ENCODE peak calls at places on chromosomes 7 and 10, in six cellular contexts. B is left lung, D is heart left ventricle, K is lower lobe of right lung, Z is GM13977, J is AG04450. T is an unnamed sample.

GRCh38 chr10:96718304-96718990 is 1.9 kb downstream of the PIK3AP1 start:
- DNase-seq in Z (no peak), K (no peak), J (no peak), B (no peak), D (no peak), T (no peak)

GRCh38 chr10:16761300-16761699 is 55.9 kb downstream of the RSU1 start:
- DNase-seq in K (no peak), J (no peak), Z (no peak), D (no peak), B (no peak), T (no peak)

GRCh38 chr7:74027683-74028320 is at the start of gene ELN:
- DNase-seq in J (no peak), Z (no peak), D (peak; percentile 87), B (peak; percentile 80), K (peak; percentile 72), T (no peak)

GRCh38 chr10:97861351-97861750 is 11.7 kb downstream of the GOLGA7B start:
- DNase-seq in D (no peak), K (no peak), Z (no peak), J (no peak), B (no peak), T (peak; percentile 14)

GRCh38 chr10:79178070-79178576 is 109.4 kb downstream of the ZMIZ1 start:
- DNase-seq in D (no peak), K (no peak), Z (no peak), B (peak; percentile 34), J (no peak), T (no peak)

GRCh38 chr10:3220853-3221252 is 48.3 kb upstream of the PITRM1 start:
- DNase-seq in J (no peak), K (no peak), D (no peak), B (no peak), Z (no peak), T (no peak)

GRCh38 chr7:150431839-150432658 is 18.4 kb upstream of the GIMAP8 start:
- DNase-seq in Z (no peak), B (no peak), K (no peak), J (no peak), D (no peak), T (no peak)

GRCh38 chr10:119831656-119832055 is 41.0 kb downstream of the MCMBP start:
- DNase-seq in J (no peak), K (no peak), B (no peak), Z (no peak), D (no peak), T (no peak)

GRCh38 chr10:124996127-124996853 is 54.4 kb downstream of the ZRANB1 start:
- DNase-seq in J (no peak), D (no peak), B (peak; percentile 65), Z (peak; percentile 11), K (peak; percentile 39), T (no peak)

GRCh38 chr10:130686680-130687300 is 550.6 kb downstream of the GLRX3 start:
- DNase-seq in J (no peak), Z (no peak), D (no peak), B (no peak), K (no peak), T (no peak)

GRCh38 chr7:21243265-21243664 is 184.6 kb upstream of the SP4 start:
- DNase-seq in D (no peak), K (no peak), J (no peak), B (no peak), Z (no peak), T (no peak)

GRCh38 chr7:19404912-19405329 is 259.7 kb upstream of the FERD3L start:
- DNase-seq in B (no peak), K (no peak), D (no peak), Z (no peak), J (peak; percentile 94), T (peak; percentile 97)

GRCh38 chr7:151453326-151453791 is 13.4 kb upstream of the CRYGN start:
- DNase-seq in J (no peak), D (no peak), B (no peak), Z (no peak), K (no peak), T (no peak)

GRCh38 chr10:58952162-58952561 is 224.3 kb upstream of the PHYHIPL start:
- DNase-seq in D (peak; percentile 21), K (no peak), B (no peak), Z (no peak), J (no peak), T (no peak)

GRCh38 chr7:51602321-51602720 is 285.7 kb upstream of the COBL start:
- DNase-seq in B (no peak), J (no peak), Z (no peak), K (no peak), D (no peak), T (no peak)

GRCh38 chr7:158266817-158267736 is 320.5 kb downstream of the PTPRN2 start:
- DNase-seq in B (peak; percentile 69), J (no peak), D (no peak), Z (no peak), K (no peak), T (no peak)

GRCh38 chr7:106071356-106071998 is 40.6 kb downstream of the SYPL1 start:
- DNase-seq in K (peak; percentile 62), J (no peak), D (no peak), B (peak; percentile 83), Z (peak; percentile 82), T (no peak)

GRCh38 chr10:11832042-11832441 is 8.9 kb downstream of the PROSER2 start:
- DNase-seq in J (no peak), B (no peak), D (no peak), K (no peak), Z (no peak), T (no peak)

GRCh38 chr7:47478926-47479791 is 102.8 kb downstream of the TNS3 start:
- DNase-seq in B (no peak), D (no peak), Z (no peak), J (no peak), K (no peak), T (no peak)

GRCh38 chr7:158034571-158034970 is 553.1 kb downstream of the PTPRN2 start:
- DNase-seq in Z (no peak), J (no peak), K (no peak), B (no peak), D (peak; percentile 2), T (no peak)

GRCh38 chr10:58661336-58661735 is 148.7 kb downstream of the BICC1 start:
- DNase-seq in K (no peak), D (no peak), J (no peak), Z (no peak), B (no peak), T (no peak)

GRCh38 chr10:69760086-69760485 is 41.6 kb upstream of the COL13A1 start:
- DNase-seq in Z (no peak), D (no peak), K (no peak), B (no peak), J (peak; percentile 68), T (no peak)

GRCh38 chr7:129843365-129843898 is 109.3 kb downstream of the UBE2H start:
- DNase-seq in D (no peak), B (no peak), J (no peak), Z (no peak), K (no peak), T (no peak)

GRCh38 chr10:107548301-107548700 is 383.8 kb upstream of the SORCS1 start:
- DNase-seq in D (no peak), K (no peak), J (no peak), Z (no peak), B (no peak), T (no peak)

GRCh38 chr7:45149606-45150005 is 8.0 kb upstream of the RAMP3 start:
- DNase-seq in J (no peak), Z (no peak), D (no peak), B (no peak), K (no peak), T (no peak)

GRCh38 chr7:102170417-102170970 is 116.2 kb upstream of the SH2B2 start:
- DNase-seq in Z (no peak), K (no peak), D (no peak), B (peak; percentile 46), J (no peak), T (no peak)

GRCh38 chr7:102169651-102170416 is 116.8 kb upstream of the SH2B2 start:
- DNase-seq in K (no peak), J (no peak), Z (no peak), B (peak; percentile 21), D (no peak), T (no peak)

GRCh38 chr7:102165136-102165535 is 121.5 kb upstream of the SH2B2 start:
- DNase-seq in Z (no peak), K (no peak), D (no peak), J (no peak), B (peak; percentile 15), T (no peak)

GRCh38 chr7:102167254-102167653 is 119.4 kb upstream of the SH2B2 start:
- DNase-seq in D (no peak), K (no peak), Z (no peak), B (peak; percentile 26), J (no peak), T (no peak)
- TF ChIP-seq CTCF in D (no peak), K (no peak), Z (no peak), B (no peak), J (no peak), T (no peak)

DNA sequence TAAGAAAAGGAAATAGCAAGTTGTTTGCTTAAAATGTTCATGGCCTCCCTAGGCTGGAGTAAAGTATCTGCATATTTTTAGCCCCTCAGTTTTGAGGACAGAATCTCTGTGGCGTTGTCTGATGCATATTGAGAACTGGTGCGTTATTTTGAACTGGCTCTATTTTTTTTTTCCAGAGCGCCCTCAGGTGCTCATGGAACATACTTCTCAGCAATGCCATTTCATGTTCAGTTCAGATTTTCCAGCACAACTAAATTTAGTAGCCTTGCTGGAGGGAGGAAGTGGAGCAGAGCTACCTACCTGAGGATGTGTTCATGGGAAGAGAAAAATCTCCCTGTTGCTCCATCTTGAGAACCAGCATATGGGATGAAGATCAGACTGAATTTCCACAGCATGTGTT is 870.5 kb downstream of the LRMDA start:
- DNase-seq in D (no peak), Z (no peak), B (no peak), J (no peak), K (no peak), T (no peak)
- TF ChIP-seq CTCF in D (no peak), Z (no peak), B (no peak), J (no peak), K (no peak), T (no peak)

DNA sequence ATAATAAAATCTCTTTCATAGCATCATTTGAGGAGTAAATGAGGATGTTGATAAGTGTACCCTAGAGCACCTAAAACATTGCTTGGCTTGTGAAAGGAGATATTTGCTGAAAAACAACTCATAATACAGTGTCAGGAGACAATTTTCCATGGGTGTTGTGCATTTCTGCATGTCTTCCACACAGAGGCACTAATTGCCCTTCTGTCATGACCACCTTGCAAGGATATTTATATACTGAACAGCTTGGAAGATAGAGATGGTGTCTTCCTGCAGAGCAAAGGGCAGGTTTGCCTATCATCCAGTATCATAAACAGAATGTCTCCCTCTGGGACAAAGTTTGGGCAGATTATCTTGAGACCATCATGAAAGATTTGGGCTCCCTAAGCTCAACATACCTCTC is 495.2 kb upstream of the LRRN3 start:
- DNase-seq in Z (no peak), J (no peak), D (no peak), K (no peak), B (no peak), T (no peak)
- TF ChIP-seq CTCF in Z (no peak), J (no peak), D (peak; percentile 12), K (no peak), B (no peak), T (no peak)

GRCh38 chr7:146172112-146172511 is 55.5 kb downstream of the CNTNAP2 start:
- DNase-seq in K (no peak), J (no peak), B (no peak), D (no peak), Z (no peak), T (no peak)

GRCh38 chr7:146176790-146177189 is 60.2 kb downstream of the CNTNAP2 start:
- DNase-seq in Z (no peak), D (no peak), B (no peak), K (no peak), J (no peak), T (no peak)

GRCh38 chr7:146175716-146176115 is 59.1 kb downstream of the CNTNAP2 start:
- DNase-seq in Z (no peak), B (no peak), J (no peak), K (no peak), D (no peak), T (no peak)
- TF ChIP-seq CTCF in Z (no peak), B (no peak), J (no peak), K (no peak), D (no peak), T (no peak)